ENCODE peak calls at places on chromosome 11, in ten cellular contexts. U is tibial artery, Z is PC-9, J is body of pancreas, G is uterus, Q is endothelial cell of umbilical vein, F is neuronal stem cell, Y is OCI-LY7, H is fibroblast of lung, E is heart left ventricle. S is an unnamed sample.
A peak's percentile ranks its signal among the peaks of the same experiment; 100 is the strongest.

GRCh38 chr11:86577663-86578636 is 94.5 kb downstream of the ME3 start:
- DNase-seq in Q (peak; percentile 98), Y (no peak), F (no peak), E (peak; percentile 54), J (peak; percentile 41), H (peak; percentile 93), G (peak; percentile 69), U (peak; percentile 81), Z (no peak), S (peak; percentile 74)

GRCh38 chr11:111361874-111362273 is 17.2 kb downstream of the POU2AF1 start:
- DNase-seq in J (peak; percentile 37), E (no peak), H (no peak), U (no peak), Y (no peak), F (no peak), Q (no peak), G (no peak), Z (peak; percentile 96), S (peak; percentile 40)

GRCh38 chr11:117588166-117588810 is 208.7 kb downstream of the DSCAML1 start:
- DNase-seq in Q (no peak), J (no peak), H (no peak), G (no peak), U (no peak), Z (no peak), F (no peak), Y (no peak), E (no peak), S (no peak)

GRCh38 chr11:131618203-131618602 is 247.8 kb downstream of the NTM start:
- DNase-seq in Q (no peak), F (no peak), U (no peak), E (no peak), Y (no peak), Z (no peak), J (no peak), G (no peak), H (peak; percentile 49), S (no peak)

GRCh38 chr11:102314784-102315183 is 2.5 kb upstream of the BIRC3 start:
- DNase-seq in J (no peak), H (no peak), F (no peak), E (no peak), Q (no peak), Y (no peak), G (no peak), U (no peak), Z (no peak), S (no peak)

GRCh38 chr11:66547662-66548009 is 933 bp downstream of the ACTN3 start:
- DNase-seq in U (no peak), Q (no peak), Y (no peak), J (no peak), H (no peak), F (peak; percentile 55), E (no peak), G (no peak), Z (no peak), S (no peak)

GRCh38 chr11:10285148-10285802 is 8.7 kb downstream of the SBF2 start:
- DNase-seq in H (peak; percentile 6), G (no peak), Q (no peak), Z (peak; percentile 70), J (no peak), F (no peak), E (no peak), U (no peak), Y (no peak), S (no peak)

GRCh38 chr11:123742778-123743177 is 1.3 kb upstream of the ZNF202 start:
- DNase-seq in G (no peak), Z (no peak), U (no peak), F (no peak), H (no peak), J (no peak), E (no peak), Y (no peak), Q (no peak), S (no peak)

GRCh38 chr11:134579709-134580634 is 167.9 kb upstream of the B3GAT1 start:
- DNase-seq in Z (no peak), U (no peak), H (no peak), Q (no peak), G (no peak), Y (no peak), J (peak; percentile 19), E (no peak), F (no peak), S (no peak)

GRCh38 chr11:44618561-44619425 is 53.3 kb downstream of the CD82 start:
- DNase-seq in U (no peak), H (no peak), F (no peak), G (peak; percentile 11), Q (no peak), Z (no peak), E (peak; percentile 16), J (no peak), Y (no peak), S (no peak)

GRCh38 chr11:45143494-45143893 is 2.9 kb upstream of the PRDM11 start:
- DNase-seq in G (no peak), J (no peak), H (no peak), F (no peak), Y (no peak), Z (no peak), E (no peak), Q (no peak), U (no peak), S (no peak)

GRCh38 chr11:45391168-45391850 is 105.2 kb upstream of the SYT13 start:
- DNase-seq in U (no peak), H (no peak), F (no peak), Y (no peak), G (no peak), Z (no peak), J (no peak), E (no peak), Q (no peak), S (no peak)

GRCh38 chr11:119167933-119168332 is 592 bp upstream of the NLRX1 start:
- DNase-seq in H (no peak), U (no peak), E (no peak), Y (no peak), G (no peak), J (no peak), Q (no peak), Z (no peak), F (no peak), S (peak; percentile 44)

GRCh38 chr11:13776134-13776815 is 107.8 kb downstream of the FAR1 start:
- DNase-seq in U (no peak), H (no peak), J (no peak), G (no peak), Z (no peak), F (no peak), Y (peak; percentile 87), Q (no peak), E (no peak), S (no peak)

GRCh38 chr11:59510917-59511589 is at the start of gene OR4D9:
- DNase-seq in J (no peak), Z (no peak), Q (peak; percentile 83), H (no peak), U (no peak), E (no peak), Y (no peak), G (no peak), F (no peak), S (no peak)

GRCh38 chr11:8003187-8003586 is 16.1 kb downstream of the EIF3F start:
- DNase-seq in F (no peak), Z (no peak), J (no peak), G (no peak), Q (no peak), U (no peak), Y (no peak), E (no peak), H (no peak), S (no peak)

GRCh38 chr11:17221968-17222367 is 14.2 kb upstream of the PIK3C2A start:
- DNase-seq in E (no peak), G (no peak), U (no peak), J (no peak), Y (no peak), Q (no peak), Z (peak; percentile 40), F (no peak), H (no peak), S (no peak)

GRCh38 chr11:105989124-105989523 is 32.9 kb downstream of the MSANTD4 start:
- DNase-seq in Y (no peak), Q (no peak), Z (no peak), H (peak; percentile 7), E (no peak), J (no peak), F (no peak), G (no peak), U (no peak), S (no peak)
- H3K36me3 ChIP-seq in Y (peaks cover 8% of the 10 kb centered on the region), Q (no peaks in the 10 kb centered on the region), Z (peaks cover 4% of the 10 kb centered on the region), H (no peaks in the 10 kb centered on the region), E (no peaks in the 10 kb centered on the region), J (no peaks in the 10 kb centered on the region), F (no peaks in the 10 kb centered on the region), G (no peaks in the 10 kb centered on the region), U (peaks cover 4% of the 10 kb centered on the region), S (no peaks in the 10 kb centered on the region)

GRCh38 chr11:28105869-28106268 is 2.1 kb downstream of the KIF18A start:
- DNase-seq in Z (no peak), Q (no peak), H (no peak), G (no peak), E (no peak), F (no peak), Y (peak; percentile 34), J (no peak), U (no peak), S (no peak)

GRCh38 chr11:28106351-28107043 is 1.5 kb downstream of the KIF18A start:
- DNase-seq in F (no peak), G (no peak), U (no peak), H (no peak), Q (no peak), J (no peak), Z (no peak), E (no peak), Y (no peak), S (no peak)

GRCh38 chr11:28104425-28104824 is 3.5 kb downstream of the KIF18A start:
- DNase-seq in H (no peak), Y (no peak), G (no peak), E (no peak), U (no peak), J (no peak), Z (no peak), F (no peak), Q (no peak), S (no peak)

GRCh38 chr11:28107331-28107725 is 628 bp downstream of the KIF18A start:
- DNase-seq in J (no peak), G (no peak), Z (no peak), Y (peak; percentile 36), H (no peak), Q (peak; percentile 70), E (no peak), F (no peak), U (no peak), S (no peak)

GRCh38 chr11:28104984-28105383 is 3.0 kb downstream of the KIF18A start:
- DNase-seq in U (no peak), G (no peak), J (no peak), F (no peak), Q (no peak), H (no peak), Y (no peak), Z (no peak), E (no peak), S (no peak)
- H3K4me1 ChIP-seq in U (no peaks in the 10 kb centered on the region), G (no peaks in the 10 kb centered on the region), J (peaks cover 21% of the 10 kb centered on the region), F (peaks cover 2% of the 10 kb centered on the region), Q (peaks cover 28% of the 10 kb centered on the region), H (no peaks in the 10 kb centered on the region), Y (peaks cover 30% of the 10 kb centered on the region), Z (peaks cover 41% of the 10 kb centered on the region), E (peaks cover 17% of the 10 kb centered on the region), S (peaks cover 20% of the 10 kb centered on the region)

GRCh38 chr11:67613960-67614715 is 7.4 kb downstream of the NDUFV1 start:
- DNase-seq in Q (peak; percentile 25), G (peak; percentile 52), Z (peak; percentile 42), Y (peak; percentile 97), F (peak; percentile 69), H (peak; percentile 26), J (peak; percentile 62), E (peak; percentile 59), U (peak; percentile 49), S (peak; percentile 78)
- H3K36me3 ChIP-seq in Q (peaks cover 19% of the 10 kb centered on the region), G (no peaks in the 10 kb centered on the region), Z (peaks cover 6% of the 10 kb centered on the region), Y (peaks cover 44% of the 10 kb centered on the region), F (peaks cover 37% of the 10 kb centered on the region), H (peaks cover 6% of the 10 kb centered on the region), J (peaks cover 16% of the 10 kb centered on the region), E (peaks cover 7% of the 10 kb centered on the region), U (peaks cover 44% of the 10 kb centered on the region), S (peaks cover 4% of the 10 kb centered on the region)

GRCh38 chr11:65309006-65309405 is 5.7 kb upstream of the CDC42EP2 start:
- DNase-seq in H (no peak), Q (no peak), Y (no peak), Z (peak; percentile 18), U (no peak), G (no peak), F (no peak), E (no peak), J (no peak), S (no peak)
- H3K4me1 ChIP-seq in H (peaks cover 43% of the 10 kb centered on the region), Q (peaks cover 23% of the 10 kb centered on the region), Y (no peaks in the 10 kb centered on the region), Z (peaks cover 55% of the 10 kb centered on the region), U (no peaks in the 10 kb centered on the region), G (no peaks in the 10 kb centered on the region), F (peaks cover 17% of the 10 kb centered on the region), E (peaks cover 35% of the 10 kb centered on the region), J (peaks cover 43% of the 10 kb centered on the region), S (peaks cover 29% of the 10 kb centered on the region)